ENCODE peak calls at places on chromosomes 2 and 18, in seven cellular contexts. S, K, Y, H, O, Q and I are unnamed samples.

GRCh38 chr2:205749078-205749477 is 66.8 kb downstream of the NRP2 start:
- DNase-seq in H (no peak), Q (no peak), K (no peak), O (no peak), Y (no peak), S (no peak), I (no peak)

GRCh38 chr18:31401156-31402025 is 24.8 kb downstream of the DSG4 start:
- DNase-seq in O (no peak), Q (no peak), H (no peak), Y (no peak), K (no peak), S (no peak), I (no peak)

GRCh38 chr2:41496908-41497307 is 550.9 kb upstream of the PKDCC start:
- DNase-seq in Y (no peak), H (no peak), K (no peak), S (no peak), O (peak; percentile 2), Q (no peak), I (peak; percentile 13)

GRCh38 chr18:2979871-2980606 is 32.9 kb downstream of the LPIN2 start:
- DNase-seq in H (no peak), O (no peak), Y (no peak), K (peak; percentile 30), S (no peak), Q (no peak), I (peak; percentile 42)

GRCh38 chr2:129883121-129883520 is 96.3 kb upstream of the RAB6C start:
- DNase-seq in Q (no peak), S (no peak), H (no peak), O (no peak), Y (no peak), K (no peak), I (no peak)

GRCh38 chr2:72778410-72778809 is 47.4 kb downstream of the EXOC6B start:
- DNase-seq in Y (no peak), Q (no peak), K (peak; percentile 81), S (no peak), H (peak; percentile 53), O (peak; percentile 84), I (peak; percentile 74)

GRCh38 chr18:23422751-23423418 is 30.2 kb upstream of the RIOK3 start:
- DNase-seq in Q (peak; percentile 83), Y (peak; percentile 25), H (peak; percentile 46), S (peak; percentile 45), O (peak; percentile 91), K (peak; percentile 40), I (peak; percentile 66)

GRCh38 chr2:60849165-60849564 is 32.2 kb upstream of the REL start:
- DNase-seq in Y (no peak), H (peak; percentile 33), O (no peak), K (peak; percentile 54), S (no peak), Q (no peak), I (peak; percentile 33)

GRCh38 chr2:85527787-85528186 is 11.2 kb upstream of the MAT2A start:
- DNase-seq in Q (no peak), O (no peak), K (no peak), H (no peak), Y (no peak), S (no peak), I (no peak)

GRCh38 chr2:77028032-77028600 is 494.1 kb downstream of the LRRTM4 start:
- DNase-seq in Q (no peak), Y (no peak), O (peak; percentile 1), K (peak; percentile 2), H (no peak), S (no peak), I (no peak)

GRCh38 chr2:23452853-23453420 is 68.0 kb downstream of the KLHL29 start:
- DNase-seq in Y (no peak), O (no peak), H (peak; percentile 30), S (no peak), K (peak; percentile 30), Q (no peak), I (peak; percentile 14)

GRCh38 chr2:23686405-23687029 is 240.4 kb downstream of the ATAD2B start:
- DNase-seq in Q (no peak), Y (no peak), K (no peak), O (no peak), S (no peak), H (no peak), I (no peak)

GRCh38 chr2:96084006-96084857 is 32.1 kb downstream of the ADRA2B start:
- DNase-seq in K (no peak), O (no peak), Q (peak; percentile 68), S (peak; percentile 19), Y (no peak), H (no peak), I (no peak)

GRCh38 chr2:126048719-126049118 is 607.2 kb upstream of the GYPC start:
- DNase-seq in Q (no peak), S (no peak), H (no peak), K (no peak), Y (no peak), O (no peak), I (no peak)

GRCh38 chr2:55590810-55591440 is 26.5 kb downstream of the PPP4R3B start:
- DNase-seq in Y (peak; percentile 37), Q (no peak), S (no peak), O (peak; percentile 91), K (no peak), H (peak; percentile 56), I (peak; percentile 57)

GRCh38 chr2:206275274-206276160 is 1.1 kb downstream of the ZDBF2 start:
- DNase-seq in Y (no peak), K (peak; percentile 79), H (peak; percentile 84), S (no peak), O (peak; percentile 22), Q (no peak), I (peak; percentile 79)

GRCh38 chr2:157746234-157746950 is 117.7 kb upstream of the ACVR1C start:
- DNase-seq in K (peak; percentile 75), S (no peak), O (no peak), Y (no peak), H (peak; percentile 61), Q (no peak), I (peak; percentile 45)

GRCh38 chr2:232502901-232503791 is 15.5 kb upstream of the ECEL1 start:
- DNase-seq in H (peak; percentile 29), Y (no peak), Q (no peak), K (peak; percentile 38), O (no peak), S (peak; percentile 53), I (peak; percentile 16)

GRCh38 chr18:9951022-9951859 is 37.4 kb downstream of the VAPA start:
- DNase-seq in Y (no peak), H (peak; percentile 78), S (no peak), O (peak; percentile 61), K (peak; percentile 81), Q (no peak), I (peak; percentile 84)

GRCh38 chr2:62293490-62294212 is 97.7 kb downstream of the B3GNT2 start:
- DNase-seq in H (peak; percentile 25), O (peak; percentile 65), K (no peak), Y (no peak), Q (no peak), S (peak; percentile 60), I (no peak)

GRCh38 chr2:219269362-219270054 is 9.7 kb upstream of the DNAJB2 start:
- DNase-seq in H (no peak), K (no peak), Q (peak; percentile 77), Y (no peak), O (no peak), S (peak; percentile 55), I (no peak)

GRCh38 chr2:55025627-55026026 is 24.6 kb downstream of the RTN4 start:
- DNase-seq in O (no peak), Q (no peak), K (no peak), S (no peak), H (no peak), Y (no peak), I (no peak)

GRCh38 chr18:75574197-75574596 is 146.7 kb upstream of the SMIM21 start:
- DNase-seq in O (no peak), S (no peak), H (no peak), Y (no peak), Q (no peak), K (no peak), I (no peak)

GRCh38 chr2:85648619-85649018 is 19.4 kb downstream of the SFTPB start:
- DNase-seq in Y (no peak), K (peak; percentile 69), H (peak; percentile 82), Q (no peak), O (peak; percentile 51), S (no peak), I (peak; percentile 74)

GRCh38 chr18:22032392-22032961 is 136.9 kb upstream of the GATA6 start:
- DNase-seq in K (peak; percentile 73), H (peak; percentile 23), Q (no peak), O (peak; percentile 97), S (no peak), Y (peak; percentile 50), I (peak; percentile 57)

GRCh38 chr18:48270929-48271328 is 138.3 kb downstream of the ZBTB7C start:
- DNase-seq in O (peak; percentile 11), Y (no peak), H (no peak), K (no peak), Q (no peak), S (no peak), I (no peak)

GRCh38 chr2:171794918-171795317 is 99.1 kb downstream of the SLC25A12 start:
- DNase-seq in Y (no peak), S (no peak), K (no peak), Q (no peak), H (no peak), O (no peak), I (no peak)

DNA sequence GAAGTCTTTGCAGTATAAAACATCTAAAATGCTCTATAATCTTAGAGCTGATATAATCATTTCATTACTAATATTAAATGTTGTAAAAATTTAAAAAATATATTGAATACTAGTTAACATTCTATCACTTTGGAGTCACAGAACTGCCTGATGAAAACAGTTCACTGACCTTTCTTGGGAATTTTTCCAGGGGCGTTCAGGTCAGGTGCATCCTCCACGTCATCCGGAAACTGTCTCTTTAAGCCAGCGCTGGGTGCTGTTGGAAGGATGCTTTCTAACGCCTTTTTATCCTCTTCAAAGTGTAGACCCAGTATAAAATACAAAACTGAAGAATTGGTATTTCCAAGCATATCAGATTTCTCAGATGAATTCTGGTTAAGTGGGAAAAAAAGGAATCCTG is 22.8 kb downstream of the LONRF2 start:
- DNase-seq in K (no peak), S (no peak), Q (no peak), Y (no peak), O (no peak), H (no peak), I (no peak)
- H3K4me3 ChIP-seq in K (no peak overlapping the region), S (no peak overlapping the region), Q (no peak overlapping the region), Y (no peak overlapping the region), O (no peak overlapping the region), H (no peak overlapping the region), I (no peak overlapping the region)

DNA sequence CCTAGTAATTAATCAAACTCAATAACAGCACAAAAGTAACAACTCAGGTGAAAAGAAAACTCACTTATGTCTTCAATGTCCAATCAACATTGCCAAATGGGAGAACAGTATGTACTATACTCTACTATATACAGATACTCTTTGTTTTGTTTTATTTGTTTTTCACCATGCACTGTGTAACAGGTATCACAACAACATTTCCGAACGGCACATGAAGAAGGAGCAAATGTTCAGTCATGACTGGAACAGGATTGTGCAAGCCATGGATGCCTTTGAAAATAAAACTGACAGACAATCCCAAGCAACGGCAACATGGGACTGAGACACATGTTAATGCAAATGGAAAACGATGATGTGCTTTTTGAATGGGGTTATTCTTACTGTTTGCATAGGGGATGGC is 334.9 kb upstream of the THUMPD2 start:
- DNase-seq in Y (no peak), S (no peak), O (no peak), H (no peak), K (no peak), Q (no peak), I (no peak)
- TF ChIP-seq CTCF in Y (no peak), S (no peak), O (no peak), H (no peak), K (no peak), Q (no peak), I (no peak)

GRCh38 chr2:109256921-109257320 is 127.9 kb downstream of the SH3RF3 start:
- DNase-seq in Y (no peak), O (no peak), Q (peak; percentile 52), K (peak; percentile 45), S (no peak), H (peak; percentile 52), I (peak; percentile 67)
- H3K4me3 ChIP-seq in Y (no peak overlapping the region), O (no peak overlapping the region), Q (no peak overlapping the region), K (no peak overlapping the region), S (no peak overlapping the region), H (no peak overlapping the region), I (no peak overlapping the region)

GRCh38 chr18:38790303-38790702 is 1224.7 kb upstream of the CELF4 start:
- DNase-seq in H (no peak), K (no peak), O (peak; percentile 1), S (no peak), Y (no peak), Q (no peak), I (no peak)
- TF ChIP-seq CTCF in H (no peak), K (no peak), O (peak; percentile 15), S (no peak), Y (no peak), Q (no peak), I (no peak)